ENCODE peak calls at places on chromosomes 4 and X, in seven cellular contexts. N is CD4-positive, CD25-positive, alpha-beta regulatory T cell; K is Peyer's patch; D is heart right ventricle; Q is SK-N-SH; O is GM12878; I is dorsolateral prefrontal cortex. U is an unnamed sample.

GRCh38 chrX:154458116-154458953 is at the start of gene PLXNA3:
- DNase-seq in K (peak), Q (peak), O (no peak), N (peak), I (peak), D (peak), U (peak)

GRCh38 chr4:163378661-163379060 is 35.0 kb downstream of the NPY5R start:
- DNase-seq in K (no peak), I (no peak), D (no peak), N (no peak), Q (no peak), O (no peak), U (no peak)

GRCh38 chr4:176065365-176066249 is at the start of gene WDR17:
- DNase-seq in K (peak), I (peak), O (peak), D (peak), Q (peak), N (peak), U (peak)

GRCh38 chr4:102447413-102447812 is 53.7 kb upstream of the NFKB1 start:
- DNase-seq in I (no peak), O (no peak), K (no peak), D (no peak), N (no peak), Q (no peak), U (no peak)

GRCh38 chrX:150854856-150855255 is 43.6 kb downstream of the CD99L2 start:
- DNase-seq in O (no peak), Q (no peak), I (no peak), K (no peak), D (no peak), N (no peak), U (no peak)

GRCh38 chr4:187027231-187027760 is 303.6 kb upstream of the FAT1 start:
- DNase-seq in D (peak), Q (no peak), K (no peak), N (no peak), O (no peak), I (no peak), U (no peak)

GRCh38 chr4:82044141-82044993 is 329.4 kb downstream of the HNRNPD start:
- DNase-seq in D (peak), O (no peak), I (peak), K (no peak), N (no peak), Q (peak), U (peak)

GRCh38 chr4:80201326-80202151 is 4.2 kb downstream of the PRDM8 start:
- DNase-seq in D (peak), N (peak), Q (no peak), O (no peak), K (peak), I (no peak), U (peak)

GRCh38 chr4:110087116-110087708 is 111.2 kb downstream of the ELOVL6 start:
- DNase-seq in N (no peak), I (no peak), O (no peak), D (no peak), Q (no peak), K (no peak), U (no peak)

GRCh38 chr4:84498203-84499026 is 677 bp downstream of the NKX6-1 start:
- DNase-seq in Q (peak), O (no peak), D (no peak), K (no peak), I (no peak), N (no peak), U (no peak)

GRCh38 chr4:39062499-39062898 is 467 bp downstream of the KLHL5 start:
- DNase-seq in I (peak), N (no peak), O (no peak), Q (peak), K (no peak), D (no peak), U (no peak)

GRCh38 chr4:150004481-150004880 is 73.8 kb upstream of the DCLK2 start:
- DNase-seq in K (no peak), I (no peak), D (no peak), Q (no peak), N (no peak), O (no peak), U (no peak)

GRCh38 chrX:23705235-23705634 is 37.8 kb downstream of the ACOT9 start:
- DNase-seq in O (no peak), D (no peak), N (no peak), Q (no peak), I (no peak), K (no peak), U (no peak)

GRCh38 chr4:972651-973424 is 531 bp downstream of the DGKQ start:
- DNase-seq in O (no peak), D (no peak), I (no peak), K (peak), Q (peak), N (peak), U (peak)

GRCh38 chr4:169909479-169909878 is 116.7 kb downstream of the MFAP3L start:
- DNase-seq in K (no peak), I (no peak), Q (no peak), O (no peak), N (no peak), D (no peak), U (no peak)

GRCh38 chrX:44042731-44043130 is 69.5 kb upstream of the NDP start:
- DNase-seq in N (no peak), I (no peak), Q (no peak), K (no peak), D (peak), O (no peak), U (no peak)

GRCh38 chr4:4524364-4524763 is 17.5 kb downstream of the STX18 start:
- DNase-seq in N (no peak), D (no peak), O (peak), K (peak), Q (no peak), I (no peak), U (no peak)

GRCh38 chr4:23782778-23783455 is 106.9 kb downstream of the PPARGC1A start:
- DNase-seq in K (no peak), N (no peak), Q (no peak), D (no peak), O (no peak), I (no peak), U (no peak)

GRCh38 chrX:2547746-2548145 is 47.0 kb upstream of the DHRSX start:
- DNase-seq in Q (no peak), I (no peak), O (no peak), D (no peak), K (no peak), N (no peak), U (no peak)

GRCh38 chrX:113868169-113868568 is 715.7 kb upstream of the HTR2C start:
- DNase-seq in I (no peak), D (no peak), N (no peak), O (no peak), K (no peak), Q (peak), U (no peak)

DNA sequence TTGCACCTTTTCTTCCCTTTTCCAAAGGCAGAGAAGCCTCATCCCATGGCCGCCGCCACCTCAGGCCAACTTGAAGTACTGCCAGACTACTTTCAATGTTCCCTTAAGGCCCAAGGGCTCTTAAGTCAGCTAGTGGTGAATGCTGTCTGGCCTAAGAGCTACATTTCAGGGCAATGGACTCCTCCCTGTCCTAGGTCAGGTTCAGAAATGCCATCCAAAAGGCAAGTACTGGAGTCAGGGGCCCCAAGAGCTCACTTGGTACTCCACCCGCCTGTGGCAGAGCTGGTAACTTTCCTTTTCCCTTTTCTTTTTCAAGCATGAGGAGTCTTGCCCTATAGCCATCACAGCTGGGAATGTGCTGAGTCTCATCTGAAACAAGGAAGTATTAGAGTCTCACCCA is 327.1 kb downstream of the NAP1L3 start:
- DNase-seq in N (no peak), I (no peak), O (no peak), D (no peak), K (no peak), Q (no peak), U (no peak)
- H3K4me3 ChIP-seq in N (no peak), I (no peak), O (no peak), D (no peak), K (no peak), Q (no peak), U (no peak)

DNA sequence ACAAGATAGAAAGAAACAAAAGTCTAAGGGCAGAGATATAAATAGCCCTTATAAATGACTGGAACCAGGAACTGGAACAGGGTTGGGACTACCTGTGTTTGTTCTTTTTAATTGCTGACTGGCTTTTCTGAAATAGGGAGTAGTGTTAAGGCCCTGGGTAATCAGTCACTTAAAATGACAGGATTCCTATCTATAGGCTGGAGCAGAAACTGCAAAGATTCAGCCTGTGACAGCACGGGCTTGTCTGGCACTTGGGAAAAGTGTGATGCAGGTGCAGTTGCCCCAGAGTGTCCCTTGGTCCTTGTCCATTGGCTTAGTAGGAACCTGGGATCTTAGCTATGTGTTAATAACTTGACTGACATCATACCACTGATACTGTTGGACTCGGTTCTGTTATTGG is 14.7 kb upstream of the PLAC8 start:
- DNase-seq in D (no peak), N (no peak), O (no peak), Q (no peak), I (no peak), K (no peak), U (no peak)
- H3K27ac ChIP-seq in D (no peak), N (no peak), O (no peak), Q (no peak), I (no peak), K (peak), U (no peak)

GRCh38 chrX:40103565-40104323 is 6.0 kb upstream of the BCOR start:
- DNase-seq in Q (no peak), O (no peak), I (no peak), K (no peak), D (no peak), N (no peak), U (no peak)
- H3K4me3 ChIP-seq in Q (no peak), O (no peak), I (no peak), K (no peak), D (no peak), N (no peak), U (no peak)

GRCh38 chr4:113467581-113467980 is 294.0 kb downstream of the CAMK2D start:
- DNase-seq in Q (no peak), K (no peak), O (no peak), D (no peak), N (no peak), I (no peak), U (no peak)
- H3K27ac ChIP-seq in Q (peak), K (peak), O (no peak), D (peak), N (no peak), I (peak), U (peak)

DNA sequence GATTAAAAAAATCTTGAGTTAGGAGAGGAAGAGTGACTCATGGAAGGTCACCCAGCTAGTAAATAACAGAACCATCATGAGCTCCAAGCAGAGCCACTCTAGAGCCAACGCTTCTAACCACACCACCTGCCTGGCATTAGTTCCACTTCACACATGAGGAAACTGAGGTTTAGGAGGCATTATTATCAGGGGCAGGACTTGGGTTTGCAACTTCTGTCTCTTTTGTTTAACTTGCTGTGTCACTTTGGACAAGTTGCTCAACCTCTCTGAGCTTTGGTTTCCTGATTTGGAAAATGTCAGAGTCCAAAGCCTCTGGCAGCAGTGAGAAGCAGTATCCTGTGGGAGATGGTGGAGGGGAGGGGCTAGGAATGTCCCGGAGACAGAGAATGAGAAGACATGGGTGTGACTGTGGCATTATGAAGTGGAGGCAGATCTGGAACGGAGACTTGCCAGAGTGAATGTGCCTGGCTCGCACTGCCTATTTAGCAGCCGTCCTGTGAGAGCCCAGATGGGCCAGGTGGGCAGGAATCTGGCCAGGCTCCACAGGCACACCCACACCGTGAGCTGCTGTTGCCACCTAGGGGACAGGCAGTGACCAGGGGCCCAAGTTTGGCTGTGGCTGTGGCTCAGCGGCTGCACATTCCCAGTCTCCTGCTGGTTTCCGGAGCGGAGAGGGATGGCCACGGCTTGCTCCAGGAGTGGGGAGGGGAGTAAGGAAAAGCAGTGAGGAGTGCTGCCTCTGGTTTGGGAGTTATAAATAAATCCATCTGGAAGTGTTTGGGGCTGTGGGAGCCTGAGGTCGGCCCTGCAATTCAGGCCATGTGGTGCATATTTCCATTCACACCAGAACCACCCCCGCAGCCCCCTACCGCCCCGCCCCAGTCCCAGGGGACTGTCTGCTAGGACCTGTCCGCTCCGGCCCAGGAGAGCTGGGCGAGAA is 93.4 kb downstream of the NHSL2 start:
- DNase-seq in K (no peak), D (peak), Q (peak), I (peak), O (no peak), N (no peak), U (no peak)
- H3K4me3 ChIP-seq in K (no peak), D (peak), Q (no peak), I (no peak), O (no peak), N (no peak), U (no peak)

DNA sequence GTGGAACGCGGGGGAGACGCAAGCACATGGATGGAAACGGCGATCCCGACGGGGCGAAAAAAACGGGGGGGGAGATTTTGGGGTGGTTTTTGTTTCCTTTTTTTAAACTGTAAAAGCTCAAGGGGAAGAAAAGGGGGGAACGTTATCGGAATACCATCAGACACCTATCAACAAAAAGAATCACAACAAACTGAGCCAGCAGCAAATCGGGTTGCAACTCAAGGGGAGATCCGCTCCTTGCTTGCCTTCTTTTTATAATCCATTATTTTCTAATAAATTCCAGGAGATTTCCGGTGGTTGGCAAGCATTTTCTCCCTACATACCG is 603 bp downstream of the MAML3 start:
- DNase-seq in Q (no peak), N (no peak), D (no peak), O (no peak), I (no peak), K (no peak), U (no peak)
- H3K27ac ChIP-seq in Q (peak), N (peak), D (peak), O (no peak), I (peak), K (peak), U (peak)

DNA sequence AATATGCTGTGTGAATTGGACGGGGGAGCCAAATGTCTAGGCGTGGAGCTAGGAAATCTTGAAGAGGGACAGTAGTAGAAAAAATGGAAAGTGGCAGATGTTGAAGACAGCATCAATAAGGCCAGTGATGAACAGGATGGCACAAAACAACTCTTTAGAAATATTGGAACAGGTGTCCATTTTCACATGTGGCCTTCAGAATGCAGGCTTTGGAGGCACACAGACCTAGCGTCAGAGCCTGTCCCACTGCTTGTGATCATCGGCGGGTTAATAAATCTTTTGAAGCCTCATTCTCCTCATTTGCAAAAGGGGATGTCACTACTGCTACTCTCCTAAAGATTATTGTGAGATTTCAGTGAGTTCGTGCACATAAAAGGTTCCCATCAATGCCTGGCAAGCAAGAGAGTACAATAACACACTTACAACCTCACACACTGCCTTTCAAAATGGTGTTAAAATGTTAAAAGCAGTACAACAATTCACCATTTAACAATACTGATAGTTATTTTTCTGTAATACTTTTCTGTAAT is 2.4 kb downstream of the PDLIM3 start:
- DNase-seq in N (no peak), K (no peak), I (no peak), Q (no peak), O (no peak), D (no peak), U (no peak)
- H3K4me3 ChIP-seq in N (no peak), K (no peak), I (no peak), Q (no peak), O (no peak), D (peak), U (no peak)

DNA sequence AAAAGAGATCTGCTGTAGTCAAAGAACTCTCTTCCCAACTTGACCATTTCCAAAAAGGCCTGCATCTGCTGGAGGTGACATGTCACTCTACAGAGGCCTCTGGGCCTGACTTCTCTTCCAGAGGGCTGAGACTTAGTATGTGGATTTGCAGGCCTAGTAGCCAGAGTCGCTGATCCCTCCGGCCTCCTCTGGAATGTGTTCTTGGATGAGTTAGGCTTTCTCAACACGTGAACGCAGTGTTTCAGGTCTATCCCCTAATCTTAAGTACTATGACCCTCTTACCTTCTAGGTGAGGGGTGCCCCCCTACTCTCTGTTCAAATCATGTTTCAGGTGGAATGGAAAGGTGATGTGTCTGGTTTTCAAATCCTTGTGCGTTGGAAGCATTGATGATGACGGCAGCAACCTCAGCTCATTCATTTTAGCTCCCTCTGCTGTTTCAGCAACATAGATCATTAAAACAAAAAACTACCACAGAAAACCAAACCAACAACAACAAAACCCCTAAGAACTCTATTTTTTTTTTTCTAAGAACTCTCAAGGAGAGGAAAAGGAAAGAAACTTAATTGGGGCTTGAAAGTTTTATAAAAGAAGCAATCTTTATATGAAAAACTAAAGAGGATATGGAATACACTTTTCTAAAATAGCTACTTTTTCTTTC is 56.4 kb downstream of the RWDD4 start:
- DNase-seq in N (no peak), Q (no peak), K (no peak), I (no peak), D (no peak), O (no peak), U (no peak)
- H3K27ac ChIP-seq in N (no peak), Q (no peak), K (no peak), I (no peak), D (no peak), O (no peak), U (no peak)

U was measured in lower lobe of right lung.